ENCODE peak calls at places on chromosomes 2 and 18, in eight cellular contexts. One of them, this sample, is unnamed.

GRCh38 chr18:50080932-50081560 is 113.9 kb downstream of the MYO5B start:
- ATAC-seq in right lobe of liver: no peak
- ATAC-seq in upper lobe of right lung: peak
- ATAC-seq in mucosa of descending colon: peak
- ATAC-seq in left cardiac atrium: peak
- ATAC-seq in activated CD8-positive, alpha-beta T cell treated with anti-CD3 and anti-CD28 coated beads, Interleukin-2, amount 10 ng/mL, durations not matched to agents 7 days and 5 days: no peak
- ATAC-seq in stimulated activated effector memory CD8-positive, alpha-beta T cell treated with anti-CD3 and anti-CD28 coated beads, Interleukin-12 subunit alpha, Interleukin-12 subunit beta, amount 100 ng/mL, for 72 hours: no peak
- ATAC-seq in omental fat pad: no peak
- ATAC-seq in this sample: peak

GRCh38 chr2:179247318-179248023 is 17.2 kb downstream of the SESTD1 start:
- ATAC-seq in omental fat pad: no peak
- ATAC-seq in mucosa of descending colon: no peak
- ATAC-seq in stimulated activated effector memory CD8-positive, alpha-beta T cell treated with anti-CD3 and anti-CD28 coated beads, Interleukin-12 subunit alpha, Interleukin-12 subunit beta, amount 100 ng/mL, for 72 hours: no peak
- ATAC-seq in upper lobe of right lung: no peak
- ATAC-seq in right lobe of liver: no peak
- ATAC-seq in left cardiac atrium: no peak
- ATAC-seq in activated CD8-positive, alpha-beta T cell treated with anti-CD3 and anti-CD28 coated beads, Interleukin-2, amount 10 ng/mL, durations not matched to agents 7 days and 5 days: no peak
- ATAC-seq in this sample: no peak

GRCh38 chr18:32343634-32344033 is 127.0 kb downstream of the GAREM1 start:
- ATAC-seq in right lobe of liver: no peak
- ATAC-seq in upper lobe of right lung: no peak
- ATAC-seq in mucosa of descending colon: no peak
- ATAC-seq in activated CD8-positive, alpha-beta T cell treated with anti-CD3 and anti-CD28 coated beads, Interleukin-2, amount 10 ng/mL, durations not matched to agents 7 days and 5 days: no peak
- ATAC-seq in omental fat pad: no peak
- ATAC-seq in stimulated activated effector memory CD8-positive, alpha-beta T cell treated with anti-CD3 and anti-CD28 coated beads, Interleukin-12 subunit alpha, Interleukin-12 subunit beta, amount 100 ng/mL, for 72 hours: no peak
- ATAC-seq in left cardiac atrium: peak
- ATAC-seq in this sample: no peak

GRCh38 chr2:238875161-238875530 is 27.3 kb downstream of the TWIST2 start:
- ATAC-seq in mucosa of descending colon: peak
- ATAC-seq in omental fat pad: no peak
- ATAC-seq in upper lobe of right lung: no peak
- ATAC-seq in right lobe of liver: no peak
- ATAC-seq in activated CD8-positive, alpha-beta T cell treated with anti-CD3 and anti-CD28 coated beads, Interleukin-2, amount 10 ng/mL, durations not matched to agents 7 days and 5 days: no peak
- ATAC-seq in left cardiac atrium: no peak
- ATAC-seq in stimulated activated effector memory CD8-positive, alpha-beta T cell treated with anti-CD3 and anti-CD28 coated beads, Interleukin-12 subunit alpha, Interleukin-12 subunit beta, amount 100 ng/mL, for 72 hours: no peak
- ATAC-seq in this sample: no peak

GRCh38 chr2:32977228-32977758 is 30.5 kb downstream of the LTBP1 start:
- ATAC-seq in upper lobe of right lung: peak
- ATAC-seq in right lobe of liver: peak
- ATAC-seq in activated CD8-positive, alpha-beta T cell treated with anti-CD3 and anti-CD28 coated beads, Interleukin-2, amount 10 ng/mL, durations not matched to agents 7 days and 5 days: no peak
- ATAC-seq in left cardiac atrium: peak
- ATAC-seq in stimulated activated effector memory CD8-positive, alpha-beta T cell treated with anti-CD3 and anti-CD28 coated beads, Interleukin-12 subunit alpha, Interleukin-12 subunit beta, amount 100 ng/mL, for 72 hours: no peak
- ATAC-seq in omental fat pad: no peak
- ATAC-seq in mucosa of descending colon: peak
- ATAC-seq in this sample: peak

GRCh38 chr2:228417526-228417925 is 236.0 kb upstream of the SPHKAP start:
- ATAC-seq in activated CD8-positive, alpha-beta T cell treated with anti-CD3 and anti-CD28 coated beads, Interleukin-2, amount 10 ng/mL, durations not matched to agents 7 days and 5 days: no peak
- ATAC-seq in stimulated activated effector memory CD8-positive, alpha-beta T cell treated with anti-CD3 and anti-CD28 coated beads, Interleukin-12 subunit alpha, Interleukin-12 subunit beta, amount 100 ng/mL, for 72 hours: no peak
- ATAC-seq in left cardiac atrium: peak
- ATAC-seq in upper lobe of right lung: no peak
- ATAC-seq in right lobe of liver: no peak
- ATAC-seq in omental fat pad: no peak
- ATAC-seq in mucosa of descending colon: no peak
- ATAC-seq in this sample: no peak

GRCh38 chr2:24342110-24342910 is 18.0 kb downstream of the ITSN2 start:
- ATAC-seq in activated CD8-positive, alpha-beta T cell treated with anti-CD3 and anti-CD28 coated beads, Interleukin-2, amount 10 ng/mL, durations not matched to agents 7 days and 5 days: no peak
- ATAC-seq in right lobe of liver: no peak
- ATAC-seq in mucosa of descending colon: peak
- ATAC-seq in stimulated activated effector memory CD8-positive, alpha-beta T cell treated with anti-CD3 and anti-CD28 coated beads, Interleukin-12 subunit alpha, Interleukin-12 subunit beta, amount 100 ng/mL, for 72 hours: peak
- ATAC-seq in left cardiac atrium: no peak
- ATAC-seq in upper lobe of right lung: no peak
- ATAC-seq in omental fat pad: no peak
- ATAC-seq in this sample: no peak

GRCh38 chr2:197248623-197249022 is 62.0 kb downstream of the ANKRD44 start:
- ATAC-seq in omental fat pad: no peak
- ATAC-seq in stimulated activated effector memory CD8-positive, alpha-beta T cell treated with anti-CD3 and anti-CD28 coated beads, Interleukin-12 subunit alpha, Interleukin-12 subunit beta, amount 100 ng/mL, for 72 hours: peak
- ATAC-seq in right lobe of liver: no peak
- ATAC-seq in mucosa of descending colon: peak
- ATAC-seq in left cardiac atrium: peak
- ATAC-seq in activated CD8-positive, alpha-beta T cell treated with anti-CD3 and anti-CD28 coated beads, Interleukin-2, amount 10 ng/mL, durations not matched to agents 7 days and 5 days: peak
- ATAC-seq in upper lobe of right lung: peak
- ATAC-seq in this sample: no peak

GRCh38 chr2:172162739-172163336 is 60.1 kb upstream of the DLX2 start:
- ATAC-seq in upper lobe of right lung: peak
- ATAC-seq in right lobe of liver: no peak
- ATAC-seq in mucosa of descending colon: no peak
- ATAC-seq in stimulated activated effector memory CD8-positive, alpha-beta T cell treated with anti-CD3 and anti-CD28 coated beads, Interleukin-12 subunit alpha, Interleukin-12 subunit beta, amount 100 ng/mL, for 72 hours: peak
- ATAC-seq in activated CD8-positive, alpha-beta T cell treated with anti-CD3 and anti-CD28 coated beads, Interleukin-2, amount 10 ng/mL, durations not matched to agents 7 days and 5 days: no peak
- ATAC-seq in omental fat pad: peak
- ATAC-seq in left cardiac atrium: no peak
- ATAC-seq in this sample: peak